ENCODE peak calls at places on chromosomes 3 and 15, in eight cellular contexts. V is PC-9; H is fibroblast of lung; M is cardiac fibroblast; P is neural crest cell; Y is fibroblast of pulmonary artery; C is IMR-90; I is CD8-positive, alpha-beta T cell. N is an unnamed sample.

GRCh38 chr3:15964605-15965061 is 166.9 kb upstream of the ANKRD28 start:
- DNase-seq in V (no peak), H (peak), M (peak), P (no peak), Y (peak), C (peak), I (no peak), N (no peak)

GRCh38 chr3:115766587-115767492 is 143.5 kb downstream of the GAP43 start:
- DNase-seq in V (no peak), H (peak), M (peak), P (no peak), Y (peak), C (peak), I (no peak), N (no peak)

GRCh38 chr3:48591436-48591835 is 3.7 kb downstream of the COL7A1 start:
- DNase-seq in V (no peak), H (no peak), M (no peak), P (no peak), Y (no peak), C (no peak), I (no peak), N (no peak)

GRCh38 chr15:67824900-67825879 is at the start of gene SKOR1:
- DNase-seq in V (no peak), H (peak), M (peak), P (no peak), Y (peak), C (peak), I (no peak), N (no peak)

GRCh38 chr3:140736863-140737460 is 59.1 kb downstream of the TRIM42 start:
- DNase-seq in V (peak), H (peak), M (peak), P (peak), Y (peak), C (no peak), I (no peak), N (peak)

GRCh38 chr15:65333863-65334262 is 29.4 kb downstream of the RNU5B-1 start:
- DNase-seq in V (no peak), H (no peak), M (no peak), P (no peak), Y (no peak), C (no peak), I (no peak), N (no peak)

GRCh38 chr3:195558602-195559001 is 15.5 kb upstream of the PPP1R2 start:
- DNase-seq in V (peak), H (no peak), M (peak), P (no peak), Y (peak), C (peak), I (no peak), N (peak)

GRCh38 chr15:75192307-75192706 is 9.4 kb upstream of the C15orf39 start:
- DNase-seq in V (no peak), H (no peak), M (no peak), P (no peak), Y (no peak), C (no peak), I (no peak), N (no peak)

GRCh38 chr3:171772427-171773056 is 37.7 kb downstream of the PLD1 start:
- DNase-seq in V (peak), H (peak), M (peak), P (peak), Y (peak), C (peak), I (no peak), N (peak)

DNA sequence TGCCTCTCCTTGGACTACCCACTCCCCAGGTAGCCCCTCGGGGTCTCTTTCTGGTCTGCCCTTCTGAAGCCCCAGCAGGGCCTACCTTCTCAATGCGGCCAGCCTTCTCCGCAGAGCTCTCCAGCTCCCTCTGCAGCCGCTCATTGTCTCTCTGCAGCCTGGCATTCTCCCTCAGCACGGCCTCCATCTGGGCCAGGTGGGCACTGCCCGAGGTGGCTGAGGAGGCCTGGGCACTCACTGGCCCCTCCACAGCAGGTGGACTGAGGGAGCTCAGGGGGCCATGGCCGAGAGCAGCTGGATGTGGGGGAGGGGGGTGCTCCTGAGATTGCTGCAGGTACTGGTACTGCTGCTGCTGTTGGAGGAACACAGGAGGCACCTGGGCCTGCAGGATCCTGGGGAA is 6.8 kb downstream of the AMOTL2 start:
- DNase-seq in V (no peak), H (no peak), M (no peak), P (no peak), Y (no peak), C (no peak), I (no peak), N (no peak)
- TF ChIP-seq CTCF in V (no peak), H (no peak), M (no peak), P (no peak), Y (no peak), C (peak), I (no peak), N (peak)

DNA sequence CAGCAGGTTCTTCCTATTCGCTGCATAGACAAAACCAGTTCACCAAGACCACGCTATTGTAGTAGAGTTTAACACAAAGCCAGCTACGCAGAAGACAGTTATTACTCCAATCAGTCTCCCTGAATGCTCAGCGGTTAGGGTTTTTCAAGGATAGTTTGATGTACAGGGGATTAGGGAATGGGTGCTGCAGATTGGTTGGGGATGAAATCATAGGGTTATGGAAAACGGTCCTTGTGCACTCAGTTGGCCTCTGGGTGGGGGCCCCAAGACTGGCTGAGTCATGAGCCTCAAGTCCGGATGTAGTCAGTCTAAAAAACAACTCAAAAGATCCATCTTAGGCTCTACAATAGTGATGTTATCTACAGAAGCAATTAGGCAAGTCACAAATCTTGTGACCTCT is 57.5 kb downstream of the LIPC start:
- DNase-seq in V (no peak), H (no peak), M (no peak), P (no peak), Y (no peak), C (no peak), I (no peak), N (no peak)
- TF ChIP-seq CTCF in V (no peak), H (no peak), M (no peak), P (no peak), Y (no peak), C (no peak), I (no peak), N (no peak)

DNA sequence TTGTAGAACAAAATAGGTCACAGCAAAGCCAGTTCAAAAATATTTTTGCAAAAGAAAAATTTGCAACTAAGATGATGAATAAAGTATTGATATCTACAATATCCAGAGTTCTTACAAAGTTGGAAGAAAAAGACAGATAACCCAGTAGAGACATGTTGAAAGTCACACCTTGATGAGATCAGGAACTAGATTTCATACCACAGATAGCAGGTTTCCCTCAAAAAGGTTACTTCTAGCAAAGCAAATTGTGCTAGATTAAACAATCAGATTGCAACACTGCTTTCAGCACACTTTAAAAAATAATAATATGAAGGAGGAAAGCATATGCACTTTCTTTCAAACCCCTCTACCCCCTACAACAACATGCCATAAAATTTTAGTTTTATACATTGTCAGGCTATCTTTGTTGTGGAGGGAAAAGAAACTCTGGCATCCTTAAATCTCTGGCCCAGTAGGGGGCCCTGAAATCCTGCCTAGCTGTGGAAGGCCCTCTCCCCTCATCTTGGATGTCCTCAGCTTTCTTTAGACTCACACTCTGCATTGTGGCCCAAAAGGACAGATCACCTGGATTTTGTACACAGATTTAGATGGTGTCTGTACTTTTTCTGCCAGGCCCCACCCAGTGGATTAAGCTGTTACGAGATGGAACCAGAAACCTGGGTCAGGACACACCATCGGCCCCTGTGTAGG is 50.9 kb downstream of the CCR3 start:
- DNase-seq in V (no peak), H (no peak), M (no peak), P (no peak), Y (no peak), C (no peak), I (no peak), N (no peak)
- TF ChIP-seq CTCF in V (no peak), H (peak), M (no peak), P (no peak), Y (no peak), C (no peak), I (no peak), N (no peak)

GRCh38 chr15:82538961-82539689 is 1.1 kb downstream of the RPS17 start:
- DNase-seq in V (no peak), H (peak), M (peak), P (no peak), Y (peak), C (no peak), I (no peak), N (no peak)
- TF ChIP-seq CTCF in V (no peak), H (no peak), M (no peak), P (no peak), Y (no peak), C (no peak), I (no peak), N (no peak)

DNA sequence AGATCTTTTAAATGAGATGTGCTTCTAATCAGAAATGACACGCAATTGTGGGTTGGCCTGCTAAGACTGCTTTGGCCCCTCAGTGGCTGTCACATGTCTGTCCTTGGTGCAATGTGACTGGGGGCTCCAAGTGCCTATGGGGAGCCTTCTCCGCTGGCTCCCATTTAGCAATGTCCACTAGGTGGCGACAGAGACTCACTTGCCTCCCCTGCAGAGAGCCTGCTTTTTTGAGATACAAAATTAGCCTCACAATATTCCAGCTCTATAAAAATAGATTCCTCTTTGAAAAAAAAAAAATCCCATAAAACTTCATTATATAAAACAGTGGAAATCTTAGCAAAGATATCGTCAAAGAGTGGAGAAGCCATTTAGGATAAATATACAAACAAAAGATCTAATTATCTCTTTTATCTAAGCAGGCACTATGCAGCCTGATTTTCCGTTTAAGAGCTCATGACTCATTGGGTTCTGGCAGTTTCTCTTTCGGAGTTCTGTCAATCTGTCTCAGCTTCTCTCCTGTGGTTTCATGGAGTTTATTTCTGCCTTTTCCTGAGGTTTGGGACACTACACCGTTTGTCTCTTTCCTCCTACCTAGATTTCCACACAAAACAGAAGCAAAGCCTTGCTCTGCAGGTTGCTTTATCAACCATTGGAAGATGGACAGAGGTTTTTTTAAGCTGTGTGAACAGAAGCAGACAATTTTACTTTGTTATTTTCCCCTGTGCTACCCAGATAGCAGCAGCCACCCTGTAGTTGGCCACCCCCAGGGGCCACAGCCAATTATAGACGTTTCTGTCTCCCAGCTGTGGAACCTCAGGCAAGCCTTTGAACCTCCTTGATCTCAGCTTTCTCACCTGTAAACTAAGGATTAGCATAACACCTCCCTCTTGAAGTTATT is 68.4 kb upstream of the TNFAIP8L3 start:
- DNase-seq in V (peak), H (peak), M (peak), P (peak), Y (peak), C (peak), I (peak), N (peak)
- TF ChIP-seq CTCF in V (peak), H (peak), M (peak), P (peak), Y (peak), C (peak), I (peak), N (peak)

DNA sequence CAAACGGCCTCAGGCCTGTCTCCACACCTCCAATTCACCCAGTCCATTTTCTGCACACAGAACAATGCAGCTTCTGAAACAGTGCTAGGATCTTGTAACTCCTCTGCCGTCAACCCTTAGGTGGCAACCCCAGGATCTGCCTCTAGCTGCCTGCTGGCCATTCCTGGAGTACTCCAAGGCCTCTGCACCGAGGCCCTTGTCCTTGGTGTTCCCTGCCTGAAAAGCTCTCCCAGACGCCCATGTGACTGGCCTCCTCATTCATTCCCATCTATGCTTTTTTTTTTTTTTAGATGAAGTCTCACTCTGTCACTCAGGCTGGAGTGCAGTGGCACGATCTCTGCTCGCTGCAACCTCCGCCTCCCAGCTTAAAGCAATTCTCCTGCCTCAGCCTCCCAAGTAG is 18.3 kb downstream of the RAB43 start:
- DNase-seq in V (no peak), H (no peak), M (no peak), P (no peak), Y (no peak), C (no peak), I (no peak), N (no peak)
- TF ChIP-seq CTCF in V (no peak), H (no peak), M (no peak), P (no peak), Y (no peak), C (no peak), I (no peak), N (no peak)

GRCh38 chr3:20039765-20040475 is at the start of gene KAT2B:
- DNase-seq in V (peak), H (peak), M (peak), P (peak), Y (peak), C (peak), I (peak), N (peak)
- TF ChIP-seq CTCF in V (peak), H (peak), M (peak), P (peak), Y (peak), C (peak), I (peak), N (peak)

GRCh38 chr15:49621327-49622210 is 721 bp downstream of the DTWD1 start:
- DNase-seq in V (no peak), H (peak), M (peak), P (no peak), Y (peak), C (no peak), I (no peak), N (no peak)

GRCh38 chr15:49622561-49622960 is 1.7 kb downstream of the DTWD1 start:
- DNase-seq in V (no peak), H (peak), M (peak), P (no peak), Y (peak), C (no peak), I (no peak), N (no peak)

GRCh38 chr15:49619226-49619625 is 1.4 kb downstream of the FAM227B start:
- DNase-seq in V (no peak), H (no peak), M (no peak), P (no peak), Y (no peak), C (no peak), I (no peak), N (no peak)

GRCh38 chr15:49620174-49620573 is 444 bp downstream of the FAM227B start:
- DNase-seq in V (no peak), H (peak), M (peak), P (no peak), Y (peak), C (peak), I (no peak), N (no peak)

GRCh38 chr15:49620658-49621326 is at the start of the genes DTWD1 and FAM227B:
- DNase-seq in V (peak), H (peak), M (peak), P (peak), Y (peak), C (peak), I (peak), N (peak)
- TF ChIP-seq CTCF in V (no peak), H (no peak), M (no peak), P (peak), Y (no peak), C (no peak), I (no peak), N (no peak)

GRCh38 chr3:185465471-185465870 is 33.4 kb downstream of the TMEM41A start:
- DNase-seq in V (no peak), H (no peak), M (no peak), P (no peak), Y (no peak), C (no peak), I (no peak), N (no peak)

GRCh38 chr3:185457376-185457775 is 41.5 kb downstream of the TMEM41A start:
- DNase-seq in V (no peak), H (no peak), M (no peak), P (no peak), Y (no peak), C (no peak), I (no peak), N (no peak)

GRCh38 chr3:185455860-185456259 is 43.0 kb downstream of the TMEM41A start:
- DNase-seq in V (no peak), H (no peak), M (no peak), P (no peak), Y (no peak), C (no peak), I (no peak), N (no peak)

GRCh38 chr3:185460283-185460682 is 38.6 kb downstream of the TMEM41A start:
- DNase-seq in V (no peak), H (no peak), M (no peak), P (no peak), Y (no peak), C (no peak), I (no peak), N (no peak)

DNA sequence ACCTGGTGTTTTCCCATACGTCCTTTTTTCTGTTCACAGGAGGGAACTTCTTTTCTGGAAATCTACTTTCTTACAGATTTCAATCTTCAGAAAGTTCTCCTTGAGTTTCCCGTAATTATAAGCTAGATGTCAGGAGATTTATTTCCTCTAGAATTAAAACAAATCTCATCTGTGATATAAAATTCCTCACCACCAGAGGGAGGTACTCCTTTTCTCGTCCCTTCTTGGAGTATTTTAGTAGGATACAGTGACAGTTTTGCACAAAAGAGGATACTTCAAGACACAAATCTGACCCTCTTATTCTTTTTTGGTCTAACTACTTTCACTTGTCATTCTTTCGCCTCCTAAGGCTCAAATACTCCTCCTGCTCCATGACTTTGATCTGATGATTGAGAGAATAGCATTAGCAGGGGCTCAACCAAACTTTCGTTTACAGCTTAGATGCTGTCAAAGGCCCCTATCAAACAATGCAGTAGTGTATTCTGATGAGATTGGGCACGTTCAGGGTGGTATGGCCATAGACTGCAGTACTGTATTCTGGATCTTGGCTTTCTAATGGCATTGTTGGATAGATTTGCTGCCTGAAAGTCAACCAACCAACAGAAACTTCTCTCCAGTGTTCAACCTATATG is 38.0 kb downstream of the TMEM41A start:
- DNase-seq in V (no peak), H (peak), M (peak), P (no peak), Y (peak), C (peak), I (no peak), N (no peak)
- TF ChIP-seq CTCF in V (peak), H (peak), M (no peak), P (peak), Y (peak), C (peak), I (no peak), N (no peak)

GRCh38 chr15:39629906-39630305 is 49.0 kb downstream of the THBS1 start:
- DNase-seq in V (no peak), H (peak), M (peak), P (no peak), Y (no peak), C (no peak), I (no peak), N (no peak)

GRCh38 chr15:39629376-39629775 is 48.5 kb downstream of the THBS1 start:
- DNase-seq in V (no peak), H (peak), M (peak), P (no peak), Y (peak), C (peak), I (peak), N (no peak)

GRCh38 chr15:39628821-39629220 is 47.9 kb downstream of the THBS1 start:
- DNase-seq in V (no peak), H (no peak), M (no peak), P (no peak), Y (no peak), C (peak), I (no peak), N (no peak)

GRCh38 chr15:39627456-39628130 is 46.7 kb downstream of the THBS1 start:
- DNase-seq in V (no peak), H (no peak), M (no peak), P (no peak), Y (no peak), C (no peak), I (no peak), N (no peak)

DNA sequence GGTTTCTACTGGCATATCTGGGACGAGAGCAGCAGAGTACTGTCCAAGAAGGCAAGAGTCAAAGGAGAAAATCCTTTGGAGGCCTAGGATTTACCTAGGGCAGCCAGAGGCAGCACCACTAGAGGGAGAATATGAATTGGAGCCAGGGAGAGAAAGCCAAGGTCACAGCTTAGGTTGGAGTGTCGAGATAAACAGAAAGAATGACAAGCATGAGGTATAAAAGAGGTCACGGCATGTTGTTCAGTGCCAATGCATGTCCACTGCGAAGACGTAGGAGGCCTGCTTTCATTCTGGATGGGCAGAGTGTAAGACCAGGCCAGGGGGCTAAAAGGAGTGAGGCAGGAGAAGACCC is 47.2 kb downstream of the THBS1 start:
- DNase-seq in V (no peak), H (no peak), M (no peak), P (no peak), Y (no peak), C (no peak), I (no peak), N (no peak)
- TF ChIP-seq CTCF in V (no peak), H (peak), M (peak), P (peak), Y (peak), C (peak), I (no peak), N (no peak)